ENCODE peak calls at places on chromosome 3, in eight cellular contexts. G is iPS-NIHi11; Z is naive thymus-derived CD8-positive, alpha-beta T cell; T is occipital lobe; E is hepatocyte; W is NCI-H1436; M is NCI-H1694 treated with DMSO at 0.1 percent for 48 hours; O is iris pigment epithelial cell. D is an unnamed sample.

GRCh38 chr3:128965818-128966217 is 28.1 kb downstream of the CFAP92 start:
- DNase-seq in G (no peak), Z (no peak), T (no peak), E (no peak), W (no peak), M (no peak), O (no peak), D (no peak)

GRCh38 chr3:150535204-150535603 is 11.1 kb downstream of the SERP1 start:
- DNase-seq in G (no peak), Z (no peak), T (no peak), E (no peak), W (no peak), M (no peak), O (no peak), D (no peak)

GRCh38 chr3:45038096-45038455 is 12.0 kb downstream of the CLEC3B start:
- DNase-seq in G (no peak), Z (no peak), T (no peak), E (no peak), W (no peak), M (no peak), O (no peak), D (no peak)

GRCh38 chr3:144643778-144644191 is 672.2 kb downstream of the DIPK2A start:
- DNase-seq in G (no peak), Z (no peak), T (no peak), E (peak), W (no peak), M (no peak), O (peak), D (no peak)

GRCh38 chr3:158097141-158097540 is 9.1 kb downstream of the SHOX2 start:
- DNase-seq in G (no peak), Z (no peak), T (no peak), E (no peak), W (no peak), M (no peak), O (no peak), D (no peak)

GRCh38 chr3:169264711-169265110 is 398.8 kb downstream of the MECOM start:
- DNase-seq in G (no peak), Z (no peak), T (no peak), E (peak), W (no peak), M (peak), O (peak), D (no peak)

GRCh38 chr3:117036259-117036799 is 326.8 kb downstream of the TUSC7 start:
- DNase-seq in G (no peak), Z (no peak), T (no peak), E (peak), W (no peak), M (no peak), O (peak), D (no peak)

GRCh38 chr3:187709155-187709554 is 6.8 kb upstream of the RTP2 start:
- DNase-seq in G (peak), Z (no peak), T (no peak), E (no peak), W (no peak), M (no peak), O (no peak), D (no peak)

GRCh38 chr3:111210003-111210699 is 138.5 kb downstream of the NECTIN3 start:
- DNase-seq in G (no peak), Z (no peak), T (no peak), E (no peak), W (no peak), M (peak), O (peak), D (no peak)

GRCh38 chr3:171606151-171606751 is 146.0 kb upstream of the TNIK start:
- DNase-seq in G (no peak), Z (no peak), T (no peak), E (no peak), W (no peak), M (no peak), O (peak), D (peak)

GRCh38 chr3:40054568-40055222 is 245.3 kb downstream of the MYRIP start:
- DNase-seq in G (no peak), Z (no peak), T (no peak), E (no peak), W (no peak), M (no peak), O (peak), D (no peak)

GRCh38 chr3:50340404-50341329 is at the start of gene RASSF1:
- DNase-seq in G (no peak), Z (peak), T (no peak), E (peak), W (no peak), M (no peak), O (peak), D (peak)

GRCh38 chr3:72152551-72153476 is 367.9 kb upstream of the PROK2 start:
- DNase-seq in G (no peak), Z (no peak), T (peak), E (peak), W (no peak), M (peak), O (peak), D (no peak)

GRCh38 chr3:148873270-148873927 is 8.3 kb downstream of the CPA3 start:
- DNase-seq in G (no peak), Z (no peak), T (no peak), E (no peak), W (no peak), M (no peak), O (no peak), D (no peak)

GRCh38 chr3:16171825-16172224 is 2.7 kb upstream of the GALNT15 start:
- DNase-seq in G (no peak), Z (no peak), T (no peak), E (peak), W (no peak), M (no peak), O (no peak), D (no peak)

GRCh38 chr3:188241883-188242282 is 87.9 kb downstream of the LPP start:
- DNase-seq in G (no peak), Z (no peak), T (no peak), E (no peak), W (no peak), M (no peak), O (no peak), D (no peak)

GRCh38 chr3:45048244-45048643 is 22.1 kb downstream of the CLEC3B start:
- DNase-seq in G (no peak), Z (no peak), T (no peak), E (no peak), W (no peak), M (no peak), O (peak), D (no peak)

GRCh38 chr3:121942116-121942786 is 48.0 kb downstream of the SLC15A2 start:
- DNase-seq in G (no peak), Z (no peak), T (no peak), E (no peak), W (no peak), M (no peak), O (peak), D (no peak)

GRCh38 chr3:138114431-138114918 is 933 bp downstream of the DZIP1L start:
- DNase-seq in G (peak), Z (no peak), T (no peak), E (peak), W (no peak), M (no peak), O (peak), D (no peak)

GRCh38 chr3:57952208-57952631 is 56.0 kb upstream of the FLNB start:
- DNase-seq in G (peak), Z (no peak), T (no peak), E (peak), W (no peak), M (no peak), O (peak), D (no peak)

GRCh38 chr3:113151475-113152031 is 59.8 kb upstream of the BOC start:
- DNase-seq in G (no peak), Z (no peak), T (no peak), E (peak), W (no peak), M (no peak), O (no peak), D (no peak)

GRCh38 chr3:73868688-73869315 is 244.1 kb upstream of the PDZRN3 start:
- DNase-seq in G (peak), Z (no peak), T (peak), E (peak), W (peak), M (peak), O (peak), D (no peak)

GRCh38 chr3:189272500-189273119 is 100.8 kb downstream of the TPRG1 start:
- DNase-seq in G (peak), Z (no peak), T (no peak), E (peak), W (peak), M (peak), O (no peak), D (no peak)

GRCh38 chr3:149898771-149899170 is 71.9 kb downstream of the PFN2 start:
- DNase-seq in G (no peak), Z (no peak), T (no peak), E (peak), W (no peak), M (no peak), O (peak), D (no peak)

GRCh38 chr3:1164101-1164500 is 71.3 kb downstream of the CNTN6 start:
- DNase-seq in G (no peak), Z (no peak), T (no peak), E (no peak), W (no peak), M (no peak), O (no peak), D (no peak)

GRCh38 chr3:100482181-100482580 is 10.2 kb upstream of the TMEM45A start:
- DNase-seq in G (no peak), Z (no peak), T (no peak), E (peak), W (no peak), M (no peak), O (no peak), D (no peak)

GRCh38 chr3:12994607-12995388 is 78.4 kb downstream of the IQSEC1 start:
- DNase-seq in G (peak), Z (peak), T (peak), E (peak), W (peak), M (peak), O (peak), D (peak)

GRCh38 chr3:52471371-52472238 is 16.2 kb downstream of the NISCH start:
- DNase-seq in G (peak), Z (no peak), T (no peak), E (peak), W (no peak), M (no peak), O (no peak), D (no peak)

GRCh38 chr3:165406425-165406824 is 210.2 kb upstream of the SLITRK3 start:
- DNase-seq in G (no peak), Z (no peak), T (no peak), E (no peak), W (no peak), M (no peak), O (no peak), D (no peak)

GRCh38 chr3:133514418-133514817 is 59.1 kb upstream of the CDV3 start:
- DNase-seq in G (no peak), Z (no peak), T (no peak), E (no peak), W (no peak), M (no peak), O (no peak), D (no peak)

GRCh38 chr3:58411036-58411435 is 22.6 kb downstream of the PDHB start:
- DNase-seq in G (no peak), Z (no peak), T (no peak), E (no peak), W (no peak), M (no peak), O (no peak), D (no peak)

GRCh38 chr3:10370429-10370828 is 49.5 kb upstream of the SEC13 start:
- DNase-seq in G (no peak), Z (no peak), T (peak), E (no peak), W (no peak), M (no peak), O (peak), D (no peak)

GRCh38 chr3:51777985-51778384 is 1.1 kb downstream of the IQCF6 start:
- DNase-seq in G (no peak), Z (no peak), T (no peak), E (no peak), W (no peak), M (peak), O (no peak), D (no peak)

GRCh38 chr3:160929595-160929994 is 173.6 kb downstream of the PPM1L start:
- DNase-seq in G (no peak), Z (no peak), T (no peak), E (no peak), W (no peak), M (no peak), O (no peak), D (no peak)

GRCh38 chr3:127536818-127537810 is 53.4 kb downstream of the TPRA1 start:
- DNase-seq in G (peak), Z (no peak), T (no peak), E (no peak), W (peak), M (no peak), O (no peak), D (no peak)

GRCh38 chr3:137962251-137962650 is 47.7 kb upstream of the CLDN18 start:
- DNase-seq in G (no peak), Z (no peak), T (no peak), E (no peak), W (no peak), M (no peak), O (no peak), D (no peak)

GRCh38 chr3:52777127-52777958 is at the start of gene ITIH1:
- DNase-seq in G (no peak), Z (no peak), T (no peak), E (no peak), W (no peak), M (no peak), O (no peak), D (no peak)

GRCh38 chr3:22928716-22929115 is 274.4 kb upstream of the UBE2E2 start:
- DNase-seq in G (no peak), Z (no peak), T (no peak), E (peak), W (no peak), M (no peak), O (no peak), D (no peak)

GRCh38 chr3:147298511-147298982 is 107.8 kb downstream of the ZIC4 start:
- DNase-seq in G (no peak), Z (no peak), T (no peak), E (peak), W (no peak), M (no peak), O (peak), D (no peak)

GRCh38 chr3:105791919-105792786 is 76.7 kb downstream of the CBLB start:
- DNase-seq in G (no peak), Z (no peak), T (no peak), E (peak), W (no peak), M (no peak), O (peak), D (no peak)

D was measured in CMK.